ENCODE peak calls at places on chromosome 15, in four cellular contexts. D is ovary, N is GM12864, H is mesothelial cell of epicardium. K is an unnamed sample.
A peak's percentile ranks its signal among the peaks of the same experiment; 100 is the strongest.

GRCh38 chr15:62999923-63000484 is 42.5 kb upstream of the TPM1 start:
- DNase-seq in H (no peak), N (no peak), D (no peak), K (no peak)

GRCh38 chr15:32718822-32719716 is 1.3 kb downstream of the GREM1 start:
- DNase-seq in D (no peak), N (no peak), H (no peak), K (peak; percentile 38)

GRCh38 chr15:53498996-53499395 is 260.5 kb downstream of the WDR72 start:
- DNase-seq in D (no peak), N (no peak), H (no peak), K (no peak)

GRCh38 chr15:67085237-67085817 is 19.9 kb downstream of the SMAD3 start:
- DNase-seq in H (no peak), D (no peak), N (no peak), K (no peak)

GRCh38 chr15:52483712-52484111 is 45.0 kb downstream of the MYO5A start:
- DNase-seq in H (no peak), D (no peak), N (no peak), K (no peak)

GRCh38 chr15:77030042-77030927 is 35.4 kb downstream of the PSTPIP1 start:
- DNase-seq in H (peak; percentile 17), D (no peak), N (no peak), K (peak; percentile 33)

GRCh38 chr15:91908401-91908800 is 54.9 kb downstream of the SLCO3A1 start:
- DNase-seq in D (no peak), N (no peak), H (no peak), K (no peak)

GRCh38 chr15:77992356-77993222 is 84.9 kb downstream of the TBC1D2B start:
- DNase-seq in D (peak; percentile 64), N (no peak), H (no peak), K (peak; percentile 16)

GRCh38 chr15:35439291-35439690 is 106.7 kb downstream of the DPH6 start:
- DNase-seq in N (no peak), H (no peak), D (no peak), K (no peak)

GRCh38 chr15:62649793-62650420 is 392.6 kb upstream of the TPM1 start:
- DNase-seq in D (no peak), H (no peak), N (peak; percentile 60), K (peak; percentile 61)

GRCh38 chr15:71545223-71545760 is 265.1 kb upstream of the NR2E3 start:
- DNase-seq in N (no peak), D (no peak), H (no peak), K (no peak)

GRCh38 chr15:92902723-92903587 is 2.8 kb downstream of the CHD2 start:
- DNase-seq in H (no peak), D (no peak), N (no peak), K (no peak)

GRCh38 chr15:69593981-69594966 is 141.7 kb downstream of the RPLP1 start:
- DNase-seq in N (no peak), H (no peak), D (peak; percentile 26), K (no peak)

DNA sequence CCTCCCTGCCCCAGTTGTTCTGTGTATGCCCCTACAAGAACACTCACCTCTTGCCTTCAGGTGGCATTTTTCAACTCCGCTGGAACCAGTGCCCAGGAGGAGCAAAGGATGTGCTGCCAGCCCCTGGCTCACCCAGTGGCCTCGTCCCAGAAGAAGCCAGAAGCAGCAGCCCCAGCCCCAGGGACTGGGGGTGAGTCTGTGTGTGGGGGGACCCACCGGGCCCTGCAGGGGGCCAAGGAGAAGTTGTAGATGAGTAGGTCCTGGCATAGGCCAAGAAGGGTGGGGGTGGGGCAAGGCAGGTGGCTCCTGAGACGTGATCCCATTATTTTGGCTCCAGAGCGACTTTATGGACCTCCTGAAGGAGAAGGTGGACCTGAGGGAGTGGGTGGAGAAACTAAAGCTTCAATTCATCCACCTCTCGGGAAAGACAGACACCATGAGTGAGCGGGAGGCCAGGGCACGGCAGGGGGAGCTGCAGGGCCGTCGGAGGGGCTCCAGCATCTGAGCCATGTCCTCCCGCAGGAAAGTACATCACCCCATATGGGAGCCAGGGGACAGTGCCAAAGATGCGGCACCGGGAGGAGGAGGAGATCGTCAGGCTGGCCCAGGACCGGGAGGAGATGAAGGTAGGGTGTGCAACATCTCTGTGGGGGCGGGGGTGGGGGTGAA is 29.3 kb downstream of the NGRN start:
- DNase-seq in D (no peak), H (no peak), N (no peak), K (no peak)
- TF ChIP-seq CTCF in D (no peak), H (no peak), N (no peak), K (no peak)

DNA sequence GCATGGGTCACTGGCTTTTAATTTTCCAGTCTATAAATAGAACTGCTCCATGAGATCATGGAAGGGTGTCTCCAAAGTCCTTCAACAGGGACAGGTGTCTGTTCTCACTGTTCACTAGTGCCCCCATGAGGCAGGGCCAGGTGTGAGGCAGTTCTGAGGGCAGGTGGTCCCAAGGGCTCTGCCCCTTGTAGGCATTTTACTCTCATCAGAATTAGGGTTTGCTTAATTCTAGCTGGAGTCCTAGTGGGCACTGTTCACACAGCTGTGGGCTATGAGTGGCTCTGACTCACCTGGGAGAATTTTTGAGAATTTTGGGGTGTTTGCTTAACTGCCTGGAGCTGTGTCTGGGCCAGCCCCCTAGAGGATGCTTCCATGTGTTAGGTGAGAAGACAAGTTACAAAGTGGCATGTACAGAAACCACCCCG is 248.0 kb upstream of the LYSMD4 start:
- DNase-seq in N (no peak), H (no peak), D (no peak), K (no peak)
- TF ChIP-seq CTCF in N (peak; percentile 11), H (no peak), D (no peak), K (no peak)

GRCh38 chr15:40441736-40442531 is 1.2 kb downstream of the BAHD1 start:
- DNase-seq in N (no peak), D (peak; percentile 59), H (no peak), K (peak; percentile 68)
- TF ChIP-seq CTCF in N (no peak), D (no peak), H (no peak), K (peak; percentile 43)

GRCh38 chr15:99059010-99059981 is 45.6 kb upstream of the SYNM start:
- DNase-seq in H (peak; percentile 77), N (no peak), D (peak; percentile 91), K (peak; percentile 90)
- TF ChIP-seq CTCF in H (peak; percentile 84), N (peak; percentile 76), D (peak; percentile 93), K (peak; percentile 90)

GRCh38 chr15:88071141-88071540 is 185.4 kb downstream of the NTRK3 start:
- DNase-seq in H (no peak), D (no peak), N (no peak), K (no peak)

GRCh38 chr15:88075102-88075501 is 181.4 kb downstream of the NTRK3 start:
- DNase-seq in D (no peak), H (no peak), N (no peak), K (no peak)

GRCh38 chr15:88076246-88076645 is 180.3 kb downstream of the NTRK3 start:
- DNase-seq in H (no peak), D (no peak), N (no peak), K (no peak)

GRCh38 chr15:88072598-88073385 is 183.7 kb downstream of the NTRK3 start:
- DNase-seq in H (no peak), N (no peak), D (no peak), K (no peak)

GRCh38 chr15:88073386-88073681 is 183.2 kb downstream of the NTRK3 start:
- DNase-seq in N (no peak), D (no peak), H (no peak), K (no peak)
- TF ChIP-seq CTCF in N (no peak), D (no peak), H (no peak), K (no peak)

GRCh38 chr15:75785771-75786563 is 57.3 kb upstream of the UBE2Q2 start:
- DNase-seq in N (no peak), D (no peak), H (no peak), K (no peak)
- TF ChIP-seq CTCF in N (no peak), D (no peak), H (no peak), K (no peak)

DNA sequence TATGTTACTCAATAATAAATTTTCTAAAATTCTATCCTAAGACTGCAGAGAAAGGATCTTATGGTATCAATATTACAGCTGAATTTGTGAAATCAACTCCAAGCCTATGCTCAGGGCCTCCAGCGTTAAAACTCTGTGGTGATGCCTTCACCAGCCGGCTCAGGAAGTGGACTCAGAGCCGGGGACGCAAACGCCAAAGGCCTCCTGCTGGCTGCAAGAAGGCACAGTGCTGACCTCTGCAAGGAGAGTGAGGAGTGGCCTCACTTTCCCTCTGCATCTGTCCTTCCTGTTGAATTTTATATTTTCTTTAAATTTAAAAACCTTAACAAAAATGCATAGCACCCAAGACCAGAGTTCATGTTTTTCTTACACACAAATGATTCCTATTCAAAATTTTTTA is 48.5 kb downstream of the HERC2 start:
- DNase-seq in H (no peak), D (no peak), N (no peak), K (peak; percentile 8)
- TF ChIP-seq CTCF in H (no peak), D (no peak), N (no peak), K (no peak)

GRCh38 chr15:59642351-59642750 is 15.0 kb downstream of the GTF2A2 start:
- DNase-seq in H (no peak), D (no peak), N (no peak), K (no peak)
- TF ChIP-seq CTCF in H (peak; percentile 40), D (no peak), N (peak; percentile 12), K (no peak)

GRCh38 chr15:82749951-82750830 is 40.5 kb upstream of the AP3B2 start:
- DNase-seq in H (peak; percentile 70), D (peak; percentile 88), N (peak; percentile 77), K (peak; percentile 89)
- TF ChIP-seq CTCF in H (no peak), D (no peak), N (no peak), K (no peak)

GRCh38 chr15:79076661-79077060 is 13.9 kb downstream of the RASGRF1 start:
- DNase-seq in N (no peak), D (no peak), H (no peak), K (no peak)
- TF ChIP-seq CTCF in N (no peak), D (no peak), H (no peak), K (no peak)

K was measured in GM13976.